ENCODE peak calls at places on chromosomes 6 and 20, in nine cellular contexts. Z, U, S, O, D, F, R, H and Q are unnamed samples.

GRCh38 chr20:64136004-64136710 is 28.1 kb upstream of the MYT1 start:
- DNase-seq in Z (no peak), U (no peak), S (no peak), O (no peak), D (no peak), F (peak; percentile 46), R (no peak), H (no peak), Q (no peak)

GRCh38 chr6:166780284-166780683 is 153.2 kb upstream of the RPS6KA2 start:
- DNase-seq in Z (no peak), U (no peak), S (no peak), O (no peak), D (no peak), F (no peak), R (no peak), H (no peak), Q (no peak)

GRCh38 chr20:4038676-4039075 is 23.3 kb upstream of the RNF24 start:
- DNase-seq in Z (no peak), U (no peak), S (no peak), O (no peak), D (no peak), F (peak; percentile 32), R (no peak), H (no peak), Q (no peak)

GRCh38 chr6:12592634-12593033 is 123.9 kb upstream of the PHACTR1 start:
- DNase-seq in Z (no peak), U (no peak), S (no peak), O (peak; percentile 42), D (no peak), F (no peak), R (no peak), H (no peak), Q (no peak)

GRCh38 chr6:159981591-159982245 is 12.8 kb downstream of the IGF2R start:
- DNase-seq in Z (peak; percentile 47), U (peak; percentile 74), S (peak; percentile 70), O (peak; percentile 55), D (no peak), F (peak; percentile 69), R (no peak), H (peak; percentile 55), Q (peak; percentile 50)

GRCh38 chr6:106360989-106361430 is 493 bp downstream of the CRYBG1 start:
- DNase-seq in Z (no peak), U (no peak), S (no peak), O (peak; percentile 29), D (peak; percentile 7), F (no peak), R (no peak), H (peak; percentile 37), Q (peak; percentile 61)

GRCh38 chr20:6696001-6696400 is 71.5 kb upstream of the BMP2 start:
- DNase-seq in Z (no peak), U (no peak), S (no peak), O (no peak), D (no peak), F (no peak), R (no peak), H (no peak), Q (no peak)

GRCh38 chr6:24666097-24666615 is 543 bp downstream of the TDP2 start:
- DNase-seq in Z (peak; percentile 37), U (no peak), S (peak; percentile 45), O (peak; percentile 36), D (no peak), F (peak; percentile 74), R (peak; percentile 26), H (peak; percentile 56), Q (peak; percentile 40)

GRCh38 chr6:155050311-155050710 is 55.2 kb downstream of the TIAM2 start:
- DNase-seq in Z (no peak), U (peak; percentile 27), S (no peak), O (no peak), D (no peak), F (no peak), R (no peak), H (no peak), Q (no peak)

GRCh38 chr6:33694401-33694931 is 17.0 kb downstream of the UQCC2 start:
- DNase-seq in Z (no peak), U (no peak), S (no peak), O (peak; percentile 22), D (no peak), F (no peak), R (no peak), H (no peak), Q (no peak)

GRCh38 chr20:37850724-37851123 is 52.2 kb upstream of the VSTM2L start:
- DNase-seq in Z (no peak), U (no peak), S (no peak), O (no peak), D (no peak), F (no peak), R (no peak), H (no peak), Q (no peak)

GRCh38 chr6:27297484-27297856 is 14.6 kb downstream of the POM121L2 start:
- DNase-seq in Z (no peak), U (no peak), S (no peak), O (no peak), D (no peak), F (no peak), R (no peak), H (no peak), Q (no peak)

GRCh38 chr6:27294409-27294808 is 17.7 kb downstream of the POM121L2 start:
- DNase-seq in Z (no peak), U (no peak), S (no peak), O (no peak), D (no peak), F (no peak), R (no peak), H (no peak), Q (no peak)

GRCh38 chr6:27297857-27298730 is 14.0 kb downstream of the POM121L2 start:
- DNase-seq in Z (no peak), U (no peak), S (no peak), O (no peak), D (no peak), F (no peak), R (no peak), H (no peak), Q (no peak)

GRCh38 chr6:27295301-27296079 is 16.6 kb downstream of the POM121L2 start:
- DNase-seq in Z (no peak), U (no peak), S (no peak), O (no peak), D (no peak), F (no peak), R (no peak), H (no peak), Q (no peak)

DNA sequence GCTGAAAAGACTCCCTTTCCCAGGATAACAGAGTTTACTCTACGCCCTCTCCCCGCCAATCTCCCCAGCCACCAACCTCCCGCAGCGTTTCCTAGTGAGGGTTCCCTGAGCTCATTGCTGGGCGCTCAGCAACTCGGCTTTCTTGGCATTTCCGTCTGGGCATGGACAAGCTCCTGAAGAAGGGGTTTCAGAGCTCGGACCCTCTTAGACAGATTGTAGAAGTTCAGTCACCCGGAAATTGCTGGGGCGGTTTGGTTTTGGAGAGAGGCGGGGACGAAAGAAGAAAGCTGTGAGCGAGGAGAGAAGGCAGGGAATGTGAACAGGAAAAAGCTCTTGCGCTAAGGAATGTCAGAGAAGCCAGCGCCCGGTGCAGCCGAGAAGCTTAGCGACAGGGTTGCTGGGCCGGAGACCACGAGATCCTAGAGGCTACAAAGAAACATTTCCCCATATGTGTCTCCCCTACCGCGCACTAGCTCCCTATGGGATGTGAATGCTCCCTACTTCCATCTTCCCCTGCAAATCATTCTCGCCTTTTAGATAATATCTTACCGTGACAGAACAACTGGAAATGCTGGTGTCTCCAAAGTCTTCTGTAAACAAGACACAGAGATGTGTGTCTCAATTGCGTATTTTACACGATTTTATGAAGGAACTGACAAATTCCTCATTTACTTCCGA is 15.8 kb downstream of the POM121L2 start:
- DNase-seq in Z (no peak), U (no peak), S (no peak), O (no peak), D (no peak), F (no peak), R (no peak), H (no peak), Q (no peak)
- H3K4me3 ChIP-seq in Z (no peak overlapping the region), U (peak overlapping the region; percentile 57), S (no peak overlapping the region), O (no peak overlapping the region), D (peak overlapping the region; percentile 80), F (no peak overlapping the region), R (no peak overlapping the region), H (no peak overlapping the region), Q (no peak overlapping the region)

DNA sequence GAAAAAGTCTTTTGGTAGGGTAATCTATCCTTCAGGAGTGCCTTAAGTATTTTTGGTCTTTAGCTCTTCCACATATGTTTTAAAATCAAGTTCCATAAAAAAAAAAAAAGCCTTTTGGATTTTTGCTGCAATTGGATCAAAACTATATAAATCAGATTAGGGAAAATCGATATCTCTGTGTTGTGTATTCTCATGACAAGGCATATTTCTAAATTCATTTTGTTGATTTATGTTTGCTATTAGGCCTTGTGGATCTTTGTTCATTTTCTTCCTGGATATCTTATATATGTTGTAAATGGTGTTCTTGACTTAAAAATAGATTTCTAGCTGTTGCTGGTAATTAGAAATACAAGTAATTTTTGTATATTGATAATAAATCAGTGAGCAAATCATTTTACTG is 8.8 kb downstream of the HSF2 start:
- DNase-seq in Z (no peak), U (no peak), S (no peak), O (no peak), D (no peak), F (no peak), R (no peak), H (no peak), Q (no peak)
- H3K4me1 ChIP-seq in Z (peaks cover 1% of the 10 kb centered on the region), U (no peaks in the 10 kb centered on the region), S (no peaks in the 10 kb centered on the region), O (no peaks in the 10 kb centered on the region), D (no peaks in the 10 kb centered on the region), F (no peaks in the 10 kb centered on the region), R (peaks cover 67% of the 10 kb centered on the region), H (no peaks in the 10 kb centered on the region), Q (peaks cover 8% of the 10 kb centered on the region)

DNA sequence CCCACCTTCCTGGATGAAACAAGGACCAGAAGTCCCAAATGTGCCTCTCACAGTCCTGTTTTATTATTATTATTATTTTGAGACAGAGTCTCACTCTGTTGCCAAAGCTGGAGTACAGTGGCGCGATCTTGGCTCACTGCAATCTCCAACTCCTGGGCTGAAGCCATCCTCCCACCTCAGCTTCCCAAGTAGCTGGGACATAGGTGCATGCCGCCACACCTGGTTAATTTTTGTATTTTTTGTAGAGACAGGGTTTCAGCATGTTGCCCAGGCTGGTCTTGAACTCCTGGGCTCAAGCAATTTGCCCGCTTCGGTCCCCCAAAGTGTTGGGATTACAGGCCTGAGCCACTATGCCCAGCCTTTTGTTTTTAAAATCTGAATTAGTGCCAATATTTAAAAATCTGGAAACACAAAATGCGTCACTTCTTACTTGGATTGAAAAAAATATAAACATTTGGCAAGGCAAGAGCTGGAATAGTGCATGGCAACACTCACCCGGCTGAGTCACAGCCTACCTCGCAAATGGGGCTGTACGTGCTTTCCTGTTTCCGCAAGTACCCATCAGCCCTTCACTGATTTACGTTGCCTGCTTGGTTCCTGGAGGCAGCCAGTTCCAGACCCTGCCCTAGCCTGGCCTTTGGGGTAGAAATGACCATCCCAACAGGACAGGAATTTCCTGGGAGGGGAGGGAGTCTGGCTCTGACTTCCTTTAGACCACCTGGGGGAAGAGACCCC is 6.3 kb downstream of the SDCBP2 start:
- DNase-seq in Z (peak; percentile 77), U (no peak), S (peak; percentile 68), O (no peak), D (no peak), F (peak; percentile 72), R (no peak), H (peak; percentile 20), Q (peak; percentile 62)
- TF ChIP-seq POLR2A in Z (no peak), U (no peak), S (no peak), O (no peak), D (no peak), F (no peak), R (peak; percentile 57), H (peak; percentile 15), Q (no peak)

DNA sequence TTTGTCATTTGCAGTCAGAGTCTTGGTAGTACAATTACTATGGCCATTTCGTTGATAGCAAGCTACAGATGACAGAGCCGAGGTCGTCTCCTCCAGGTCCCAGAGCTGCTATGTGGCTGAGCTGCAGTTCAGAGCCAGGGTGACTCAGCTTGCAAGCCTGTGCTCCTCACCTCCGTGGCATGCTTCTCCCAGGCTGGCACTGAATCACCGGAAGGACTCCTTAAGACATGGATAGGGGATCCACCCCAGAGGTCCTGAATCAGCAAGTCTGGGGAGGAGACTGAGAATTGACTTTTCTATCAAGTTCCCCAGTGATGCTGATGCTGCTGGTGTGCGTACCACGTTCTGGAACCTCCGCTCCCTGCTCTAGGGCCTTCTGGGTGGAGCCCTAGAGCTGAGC is 291.2 kb downstream of the CDH26 start:
- DNase-seq in Z (no peak), U (no peak), S (peak; percentile 69), O (no peak), D (peak; percentile 25), F (no peak), R (no peak), H (no peak), Q (no peak)
- H3K4me3 ChIP-seq in Z (no peak overlapping the region), U (no peak overlapping the region), S (no peak overlapping the region), O (no peak overlapping the region), D (no peak overlapping the region), F (no peak overlapping the region), R (no peak overlapping the region), H (no peak overlapping the region), Q (no peak overlapping the region)